ENCODE peak calls at places on chromosomes 7 and 10, in nine cellular contexts. C is T-helper 2 cell; H is activated T-helper 1 cell treated with Interleukin-2 at 50 U/mL for 16 hours; A is T-helper 9 cell; I is AG09319; D is stimulated activated CD4-positive, alpha-beta T cell treated with anti-CD3 and anti-CD28 coated beads, Interleukin-1b, Interleukin-23, amount 100 ng/mL, for 4 hours; P is NT2/D1; S is caudate nucleus; V is fibroblast of mammary gland. K is an unnamed sample.

GRCh38 chr7:101106387-101106786 is 20.5 kb upstream of the SERPINE1 start:
- DNase-seq in C (no peak), H (no peak), A (no peak), I (no peak), D (no peak), P (no peak), S (no peak), V (no peak), K (no peak)

GRCh38 chr10:69636626-69637550 is 6.8 kb downstream of the FAM241B start:
- DNase-seq in C (no peak), H (no peak), A (no peak), I (no peak), D (no peak), P (no peak), S (no peak), V (no peak), K (no peak)

GRCh38 chr7:1454471-1455065 is 4.7 kb downstream of the MICALL2 start:
- DNase-seq in C (no peak), H (no peak), A (no peak), I (no peak), D (no peak), P (no peak), S (peak), V (no peak), K (no peak)

GRCh38 chr10:2246747-2247146 is 509.4 kb upstream of the ADARB2 start:
- DNase-seq in C (no peak), H (no peak), A (no peak), I (no peak), D (no peak), P (no peak), S (no peak), V (no peak), K (no peak)

GRCh38 chr7:129238546-129238945 is 13.7 kb downstream of the AHCYL2 start:
- DNase-seq in C (no peak), H (no peak), A (no peak), I (no peak), D (no peak), P (no peak), S (no peak), V (no peak), K (no peak)

GRCh38 chr7:30266686-30267085 is 17.7 kb upstream of the ZNRF2 start:
- DNase-seq in C (no peak), H (no peak), A (no peak), I (no peak), D (no peak), P (no peak), S (no peak), V (no peak), K (no peak)

GRCh38 chr7:43077732-43078391 is 34.6 kb upstream of the HECW1 start:
- DNase-seq in C (no peak), H (no peak), A (no peak), I (no peak), D (no peak), P (peak), S (no peak), V (no peak), K (no peak)

GRCh38 chr10:121135512-121135911 is 284.4 kb downstream of the WDR11 start:
- DNase-seq in C (no peak), H (no peak), A (no peak), I (no peak), D (no peak), P (no peak), S (no peak), V (no peak), K (no peak)

GRCh38 chr10:36602374-36602773 is 523.0 kb upstream of the ANKRD30A start:
- DNase-seq in C (no peak), H (no peak), A (no peak), I (peak), D (no peak), P (no peak), S (no peak), V (peak), K (no peak)

GRCh38 chr7:90675982-90676381 is 79.9 kb downstream of the CDK14 start:
- DNase-seq in C (no peak), H (no peak), A (no peak), I (no peak), D (no peak), P (no peak), S (no peak), V (no peak), K (no peak)

GRCh38 chr10:103231047-103231551 is 14.6 kb upstream of the RPEL1 start:
- DNase-seq in C (no peak), H (no peak), A (no peak), I (peak), D (no peak), P (peak), S (no peak), V (peak), K (peak)

GRCh38 chr10:71971769-71972555 is 7.8 kb downstream of the CHST3 start:
- DNase-seq in C (no peak), H (no peak), A (no peak), I (no peak), D (no peak), P (no peak), S (no peak), V (no peak), K (no peak)

GRCh38 chr7:25288536-25289283 is 60.4 kb upstream of the NPVF start:
- DNase-seq in C (no peak), H (no peak), A (no peak), I (no peak), D (no peak), P (no peak), S (peak), V (no peak), K (no peak)

GRCh38 chr10:97184971-97185325 is 811 bp downstream of the SLIT1 start:
- DNase-seq in C (no peak), H (no peak), A (no peak), I (no peak), D (no peak), P (no peak), S (no peak), V (no peak), K (no peak)

GRCh38 chr7:25669300-25669781 is 441.1 kb upstream of the NPVF start:
- DNase-seq in C (no peak), H (no peak), A (no peak), I (no peak), D (no peak), P (no peak), S (no peak), V (no peak), K (no peak)

GRCh38 chr7:95199779-95200558 is 124.4 kb downstream of the PON1 start:
- DNase-seq in C (no peak), H (no peak), A (no peak), I (no peak), D (no peak), P (peak), S (peak), V (peak), K (peak)

GRCh38 chr10:26441491-26442214 is 3.5 kb downstream of the APBB1IP start:
- DNase-seq in C (no peak), H (no peak), A (peak), I (no peak), D (no peak), P (no peak), S (no peak), V (peak), K (no peak)

GRCh38 chr7:127588697-127589482 is 679 bp downstream of the ARF5 start:
- DNase-seq in C (no peak), H (peak), A (no peak), I (peak), D (no peak), P (peak), S (peak), V (peak), K (peak)

GRCh38 chr7:29243777-29244655 is 49.4 kb downstream of the CHN2 start:
- DNase-seq in C (peak), H (no peak), A (no peak), I (no peak), D (peak), P (no peak), S (no peak), V (no peak), K (peak)

GRCh38 chr7:81925530-81925929 is 155.7 kb upstream of the HGF start:
- DNase-seq in C (no peak), H (no peak), A (no peak), I (no peak), D (no peak), P (no peak), S (no peak), V (no peak), K (no peak)